ENCODE peak calls at places on chromosomes 7 and 10, in five cellular contexts. J, S, N, X and O are unnamed samples.

GRCh38 chr10:77436257-77436780 is 201.3 kb downstream of the KCNMA1 start:
- DNase-seq in J (no peak), S (no peak), N (no peak), X (no peak), O (no peak)

GRCh38 chr7:98206451-98207330 is 4.5 kb upstream of the BHLHA15 start:
- DNase-seq in J (no peak), S (no peak), N (peak), X (no peak), O (no peak)

GRCh38 chr7:119270045-119270464 is 1002.9 kb upstream of the KCND2 start:
- DNase-seq in J (peak), S (peak), N (no peak), X (peak), O (peak)

GRCh38 chr10:22325272-22325947 is 4.5 kb downstream of the BMI1 start:
- DNase-seq in J (no peak), S (peak), N (peak), X (peak), O (peak)

GRCh38 chr7:13908667-13909382 is 80.6 kb downstream of the ETV1 start:
- DNase-seq in J (peak), S (no peak), N (no peak), X (peak), O (no peak)

GRCh38 chr7:54888067-54888735 is 129.2 kb upstream of the SEC61G start:
- DNase-seq in J (no peak), S (no peak), N (no peak), X (no peak), O (no peak)

GRCh38 chr7:27184342-27185012 is 555 bp downstream of the HOXA11 start:
- DNase-seq in J (no peak), S (no peak), N (peak), X (peak), O (no peak)

GRCh38 chr7:49822862-49823261 is 49.4 kb downstream of the VWC2 start:
- DNase-seq in J (no peak), S (no peak), N (no peak), X (peak), O (no peak)

GRCh38 chr7:50650057-50650664 is 85.0 kb upstream of the DDC start:
- DNase-seq in J (peak), S (no peak), N (no peak), X (no peak), O (no peak)

GRCh38 chr10:22911889-22912762 is 15.7 kb upstream of the ARMC3 start:
- DNase-seq in J (peak), S (no peak), N (no peak), X (peak), O (no peak)

GRCh38 chr10:178208-178607 is 43.0 kb downstream of the ZMYND11 start:
- DNase-seq in J (peak), S (no peak), N (no peak), X (peak), O (no peak)
- TF ChIP-seq CTCF in J (peak), S (peak), N (peak), X (peak), O (peak)

GRCh38 chr7:23530355-23530754 is 1.4 kb downstream of the TRA2A start:
- DNase-seq in J (peak), S (no peak), N (peak), X (peak), O (peak)
- TF ChIP-seq CTCF in J (no peak), S (no peak), N (peak), X (no peak), O (no peak)

DNA sequence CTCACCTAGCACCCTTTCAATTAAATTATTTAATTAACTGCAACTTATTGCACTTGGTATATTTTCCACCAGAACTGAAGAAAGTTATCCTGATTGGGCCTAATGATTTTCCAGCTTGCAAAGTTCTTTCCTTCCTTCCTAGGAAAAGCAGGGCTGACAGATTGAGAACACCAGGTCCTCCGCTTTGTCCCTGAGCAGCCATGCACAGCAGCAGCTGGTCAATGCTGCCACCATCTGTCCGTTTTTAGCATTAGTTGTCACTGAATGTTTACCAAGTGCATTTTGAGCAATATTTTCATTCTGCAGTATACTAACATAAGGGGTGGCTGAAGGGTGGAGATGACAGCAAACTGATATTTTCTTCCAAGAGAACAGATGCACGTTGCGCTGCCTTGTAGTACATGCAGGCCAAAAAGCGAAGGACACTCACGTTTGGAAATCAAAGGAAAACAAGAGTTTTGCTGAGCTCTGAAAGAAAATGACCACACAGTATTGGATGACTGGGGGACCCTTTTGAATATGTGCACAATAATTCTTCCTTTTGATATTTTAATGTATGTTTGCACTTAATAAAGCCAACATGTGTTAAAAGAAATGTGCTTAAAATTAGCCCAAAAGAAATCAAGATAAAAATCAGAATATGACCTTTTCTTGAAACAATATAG is 248.8 kb upstream of the PTN start:
- DNase-seq in J (peak), S (no peak), N (no peak), X (peak), O (peak)
- TF ChIP-seq CTCF in J (peak), S (peak), N (peak), X (peak), O (peak)

GRCh38 chr10:79069325-79070090 is 742 bp downstream of the ZMIZ1 start:
- DNase-seq in J (no peak), S (peak), N (no peak), X (peak), O (peak)

GRCh38 chr10:79067241-79068202 is 1.2 kb upstream of the ZMIZ1 start:
- DNase-seq in J (peak), S (peak), N (peak), X (peak), O (peak)

GRCh38 chr10:79068203-79068561 is 584 bp upstream of the ZMIZ1 start:
- DNase-seq in J (no peak), S (no peak), N (no peak), X (peak), O (no peak)

GRCh38 chr10:79070091-79070610 is 1.4 kb downstream of the ZMIZ1 start:
- DNase-seq in J (no peak), S (no peak), N (no peak), X (no peak), O (no peak)

GRCh38 chr10:79068562-79069324 is at the start of gene ZMIZ1:
- DNase-seq in J (peak), S (peak), N (peak), X (peak), O (peak)
- TF ChIP-seq CTCF in J (no peak), S (no peak), N (peak), X (peak), O (peak)

GRCh38 chr10:118971187-118971586 is 58.3 kb upstream of the NANOS1 start:
- DNase-seq in J (no peak), S (no peak), N (no peak), X (no peak), O (no peak)
- TF ChIP-seq CTCF in J (no peak), S (peak), N (no peak), X (no peak), O (no peak)

GRCh38 chr7:140518370-140519006 is 39.2 kb upstream of the MKRN1 start:
- DNase-seq in J (no peak), S (no peak), N (no peak), X (no peak), O (no peak)

GRCh38 chr7:140525741-140526140 is 46.4 kb upstream of the MKRN1 start:
- DNase-seq in J (peak), S (no peak), N (no peak), X (peak), O (peak)

GRCh38 chr7:140517546-140518369 is 38.5 kb upstream of the MKRN1 start:
- DNase-seq in J (peak), S (peak), N (peak), X (peak), O (peak)

GRCh38 chr7:140519007-140519399 is 39.7 kb upstream of the MKRN1 start:
- DNase-seq in J (no peak), S (no peak), N (no peak), X (no peak), O (no peak)

GRCh38 chr7:140521426-140521825 is 42.1 kb upstream of the MKRN1 start:
- DNase-seq in J (no peak), S (no peak), N (no peak), X (no peak), O (no peak)
- TF ChIP-seq CTCF in J (no peak), S (no peak), N (no peak), X (no peak), O (no peak)